ENCODE peak calls at places on chromosomes 6 and 20, in four cellular contexts. T is K562, Q is HL-60, A is GM12878. Z is an unnamed sample.

GRCh38 chr6:76174722-76175121 is 102.3 kb upstream of the IMPG1 start:
- DNase-seq in T (no peak), Q (no peak), A (no peak), Z (no peak)

GRCh38 chr6:168090706-168091105 is 11.7 kb upstream of the FRMD1 start:
- DNase-seq in T (no peak), Q (no peak), A (no peak), Z (no peak)

GRCh38 chr6:7621761-7622160 is 31.8 kb downstream of the SNRNP48 start:
- DNase-seq in T (no peak), Q (no peak), A (no peak), Z (no peak)

GRCh38 chr6:168116446-168116974 is 37.5 kb upstream of the FRMD1 start:
- DNase-seq in T (no peak), Q (no peak), A (no peak), Z (no peak)

GRCh38 chr20:53660947-53661381 is 67.3 kb upstream of the ZNF217 start:
- DNase-seq in T (no peak), Q (no peak), A (no peak), Z (no peak)

GRCh38 chr20:25135031-25135430 is 53.1 kb upstream of the VSX1 start:
- DNase-seq in T (no peak), Q (no peak), A (no peak), Z (no peak)

GRCh38 chr6:108904731-108905130 is 56.5 kb downstream of the ARMC2 start:
- DNase-seq in T (no peak), Q (no peak), A (peak), Z (no peak)

GRCh38 chr20:11331096-11331495 is 586.6 kb upstream of the BTBD3 start:
- DNase-seq in T (no peak), Q (no peak), A (no peak), Z (no peak)

GRCh38 chr20:63295846-63296245 is 2.9 kb downstream of the COL20A1 start:
- DNase-seq in T (no peak), Q (no peak), A (no peak), Z (no peak)

GRCh38 chr6:9563996-9564395 is 850.9 kb downstream of the TFAP2A start:
- DNase-seq in T (no peak), Q (no peak), A (no peak), Z (no peak)

GRCh38 chr6:151068761-151069312 is 170.9 kb upstream of the AKAP12 start:
- DNase-seq in T (no peak), Q (no peak), A (no peak), Z (no peak)
- TF ChIP-seq SPI1 in T (no peak), Q (no peak), A (no peak), Z (no peak)

GRCh38 chr6:42988486-42989020 is 4.2 kb downstream of the PPP2R5D start:
- DNase-seq in T (no peak), Q (no peak), A (no peak), Z (no peak)
- TF ChIP-seq SPI1 in T (no peak), Q (no peak), A (no peak), Z (no peak)

GRCh38 chr6:18323935-18324707 is 59.8 kb upstream of the DEK start:
- DNase-seq in T (peak), Q (no peak), A (no peak), Z (no peak)
- TF ChIP-seq SPI1 in T (no peak), Q (no peak), A (no peak), Z (no peak)

GRCh38 chr20:31989030-31989645 is 21.1 kb upstream of the CCM2L start:
- DNase-seq in T (no peak), Q (no peak), A (no peak), Z (no peak)
- TF ChIP-seq SPI1 in T (no peak), Q (no peak), A (no peak), Z (no peak)

GRCh38 chr20:22080985-22081384 is 375.5 kb downstream of the PAX1 start:
- DNase-seq in T (no peak), Q (no peak), A (no peak), Z (no peak)
- TF ChIP-seq SPI1 in T (no peak), Q (no peak), A (no peak), Z (no peak)

GRCh38 chr20:44030394-44030793 is 115.7 kb downstream of the TOX2 start:
- DNase-seq in T (no peak), Q (no peak), A (no peak), Z (no peak)
- TF ChIP-seq SPI1 in T (no peak), Q (no peak), A (no peak), Z (no peak)